ENCODE peak calls at places on chromosomes 3 and 15, in eight cellular contexts. R, B, X, K, Z, O, I and V are unnamed samples.

GRCh38 chr3:112170046-112170445 is 37.0 kb upstream of the GCSAM start:
- DNase-seq in R (no peak), Z (no peak), K (no peak), O (no peak), I (no peak), B (no peak), X (no peak), V (no peak)

GRCh38 chr3:155535098-155535497 is 209.8 kb downstream of the PLCH1 start:
- DNase-seq in Z (no peak), O (no peak), X (no peak), B (no peak), R (no peak), K (peak; percentile 24), I (peak; percentile 28), V (no peak)

GRCh38 chr15:94029495-94029894 is 201.9 kb upstream of the MCTP2 start:
- DNase-seq in K (no peak), B (no peak), X (no peak), Z (no peak), I (no peak), R (no peak), O (no peak), V (peak; percentile 46)

GRCh38 chr3:193816656-193817311 is 223.8 kb downstream of the OPA1 start:
- DNase-seq in K (peak; percentile 91), X (peak; percentile 82), R (peak; percentile 84), O (no peak), Z (no peak), I (peak; percentile 86), B (peak; percentile 92), V (peak; percentile 27)

GRCh38 chr3:69531975-69532827 is 146.3 kb upstream of the FRMD4B start:
- DNase-seq in K (no peak), R (no peak), Z (no peak), I (no peak), O (no peak), B (no peak), X (no peak), V (no peak)

GRCh38 chr3:155093261-155093660 is 13.1 kb downstream of the MME start:
- DNase-seq in X (no peak), I (no peak), R (no peak), B (no peak), O (no peak), Z (no peak), K (no peak), V (no peak)

GRCh38 chr3:32616267-32616962 is 45.8 kb upstream of the DYNC1LI1 start:
- DNase-seq in X (no peak), Z (no peak), I (no peak), K (no peak), R (no peak), B (no peak), O (no peak), V (no peak)

GRCh38 chr3:15064299-15064834 is 748 bp downstream of the MRPS25 start:
- DNase-seq in I (peak; percentile 40), Z (no peak), K (no peak), X (no peak), O (no peak), R (peak; percentile 41), B (no peak), V (peak; percentile 32)

GRCh38 chr3:8622873-8623725 is 21.5 kb downstream of the SSUH2 start:
- DNase-seq in K (peak; percentile 50), R (peak; percentile 78), Z (no peak), B (peak; percentile 78), X (peak; percentile 74), O (peak; percentile 22), I (peak; percentile 58), V (peak; percentile 66)

GRCh38 chr3:117019082-117019713 is 309.6 kb downstream of the TUSC7 start:
- DNase-seq in Z (no peak), X (peak; percentile 17), K (peak; percentile 34), O (no peak), B (peak; percentile 27), I (peak; percentile 59), R (peak; percentile 73), V (peak; percentile 79)

GRCh38 chr15:99495430-99496301 is 70.1 kb upstream of the MEF2A start:
- DNase-seq in I (no peak), K (no peak), R (no peak), Z (no peak), B (no peak), X (no peak), O (no peak), V (peak; percentile 25)

GRCh38 chr15:73957276-73957675 is 31.0 kb downstream of the LOXL1 start:
- DNase-seq in Z (no peak), B (no peak), R (no peak), O (no peak), K (no peak), X (no peak), I (no peak), V (no peak)

GRCh38 chr3:186425788-186426730 is 64.0 kb upstream of the DGKG start:
- DNase-seq in O (no peak), K (no peak), R (peak; percentile 55), Z (no peak), B (no peak), I (no peak), X (no peak), V (peak; percentile 54)

GRCh38 chr3:115436767-115437301 is 186.5 kb upstream of the GAP43 start:
- DNase-seq in K (no peak), O (peak; percentile 2), Z (no peak), X (no peak), B (no peak), R (peak; percentile 81), I (no peak), V (peak; percentile 96)

GRCh38 chr3:127149621-127150310 is 43.2 kb upstream of the PRR23E start:
- DNase-seq in O (no peak), Z (no peak), B (no peak), I (no peak), R (no peak), X (no peak), K (no peak), V (no peak)

GRCh38 chr3:127217594-127218456 is 24.9 kb downstream of the PRR23E start:
- DNase-seq in I (no peak), K (no peak), R (no peak), X (no peak), B (no peak), Z (no peak), O (no peak), V (peak; percentile 27)